ENCODE peak calls at places on chromosomes 12 and 14, in eight cellular contexts. H is A549; B is mesenchymal stem cell; S is cardiac muscle cell; Z is body of pancreas; U is tibial nerve; A is CD4-positive, alpha-beta T cell; V is IMR-90. Q is an unnamed sample.

GRCh38 chr14:100591453-100592371 is 4.5 kb upstream of the BEGAIN start:
- DNase-seq in H (no peak), B (no peak), S (no peak), Z (no peak), U (no peak), A (no peak), V (no peak), Q (no peak)

GRCh38 chr12:21925296-21925913 is 15.8 kb downstream of the ABCC9 start:
- DNase-seq in H (no peak), B (no peak), S (peak; percentile 10), Z (no peak), U (no peak), A (no peak), V (peak; percentile 17), Q (no peak)

GRCh38 chr12:87661770-87662402 is 367.3 kb downstream of the C12orf50 start:
- DNase-seq in H (peak; percentile 22), B (peak; percentile 5), S (no peak), Z (no peak), U (no peak), A (no peak), V (peak; percentile 3), Q (no peak)

GRCh38 chr12:5305425-5305824 is 126.5 kb upstream of the NTF3 start:
- DNase-seq in H (no peak), B (no peak), S (no peak), Z (no peak), U (no peak), A (no peak), V (no peak), Q (no peak)

GRCh38 chr12:111596985-111597730 is 2.0 kb downstream of the ATXN2 start:
- DNase-seq in H (peak; percentile 85), B (peak; percentile 74), S (peak; percentile 67), Z (peak; percentile 78), U (peak; percentile 41), A (peak; percentile 2), V (peak; percentile 55), Q (peak; percentile 54)

GRCh38 chr12:71503579-71504470 is 64.2 kb downstream of the LGR5 start:
- DNase-seq in H (no peak), B (no peak), S (no peak), Z (no peak), U (no peak), A (no peak), V (no peak), Q (no peak)

GRCh38 chr12:115451785-115452736 is 768.1 kb upstream of the TBX3 start:
- DNase-seq in H (no peak), B (peak; percentile 33), S (peak; percentile 27), Z (peak; percentile 61), U (no peak), A (no peak), V (peak; percentile 10), Q (no peak)

GRCh38 chr12:38691164-38691563 is 214.2 kb downstream of the CPNE8 start:
- DNase-seq in H (no peak), B (no peak), S (peak; percentile 10), Z (no peak), U (no peak), A (no peak), V (no peak), Q (no peak)

GRCh38 chr14:99889268-99889667 is 96.1 kb downstream of the EML1 start:
- DNase-seq in H (no peak), B (no peak), S (no peak), Z (no peak), U (no peak), A (no peak), V (no peak), Q (no peak)

GRCh38 chr12:16359512-16360491 is 12.4 kb downstream of the MGST1 start:
- DNase-seq in H (peak; percentile 72), B (peak; percentile 61), S (peak; percentile 78), Z (peak; percentile 76), U (peak; percentile 44), A (no peak), V (peak; percentile 47), Q (no peak)

GRCh38 chr12:19299765-19300164 is 139.5 kb upstream of the AEBP2 start:
- DNase-seq in H (no peak), B (no peak), S (peak; percentile 52), Z (no peak), U (no peak), A (no peak), V (peak; percentile 22), Q (peak; percentile 49)

GRCh38 chr14:102222751-102223150 is 82.2 kb downstream of the MOK start:
- DNase-seq in H (no peak), B (no peak), S (no peak), Z (no peak), U (no peak), A (no peak), V (no peak), Q (no peak)

GRCh38 chr12:66688836-66689439 is 10.1 kb upstream of the GRIP1 start:
- DNase-seq in H (peak; percentile 71), B (peak; percentile 20), S (peak; percentile 46), Z (peak; percentile 74), U (no peak), A (peak; percentile 16), V (peak; percentile 1), Q (no peak)

GRCh38 chr12:46386360-46386867 is 13.8 kb upstream of the SLC38A2 start:
- DNase-seq in H (peak; percentile 86), B (peak; percentile 88), S (peak; percentile 95), Z (no peak), U (no peak), A (no peak), V (peak; percentile 98), Q (no peak)

GRCh38 chr14:51616256-51616655 is 35.5 kb upstream of the FRMD6 start:
- DNase-seq in H (no peak), B (no peak), S (no peak), Z (no peak), U (no peak), A (no peak), V (peak; percentile 42), Q (no peak)

GRCh38 chr14:48914382-48914781 is 671.8 kb downstream of the RPS29 start:
- DNase-seq in H (no peak), B (no peak), S (no peak), Z (no peak), U (no peak), A (no peak), V (no peak), Q (no peak)

GRCh38 chr12:106760184-106760531 is 14.3 kb upstream of the RIC8B start:
- DNase-seq in H (no peak), B (peak; percentile 38), S (peak; percentile 44), Z (no peak), U (no peak), A (no peak), V (peak; percentile 15), Q (peak; percentile 67)

DNA sequence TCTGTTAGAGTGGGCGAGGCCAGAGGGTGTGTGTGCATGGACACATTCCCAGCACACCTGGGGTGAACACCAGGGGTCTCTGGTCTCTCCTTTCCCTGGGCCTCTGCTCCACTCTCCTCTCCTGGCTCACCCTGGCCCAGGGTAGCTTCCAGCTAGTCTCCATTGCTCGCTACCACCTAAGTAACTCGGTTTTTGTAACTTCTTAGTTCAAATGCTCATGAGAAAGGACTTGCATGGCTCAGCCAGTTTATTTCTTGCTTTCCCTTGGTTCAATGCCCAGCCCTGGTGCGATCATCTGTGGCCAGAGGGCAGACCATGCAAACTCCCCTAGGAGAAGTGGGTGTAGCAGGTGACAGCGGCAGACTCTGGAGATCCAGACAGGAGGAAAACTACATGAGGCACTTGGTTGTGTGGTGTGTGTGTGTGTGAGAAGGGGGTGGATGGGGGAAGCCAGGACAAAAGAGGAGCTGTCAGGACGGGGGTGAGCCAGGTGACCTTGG is 8.9 kb upstream of the ACVR1B start:
- DNase-seq in H (no peak), B (no peak), S (no peak), Z (no peak), U (no peak), A (no peak), V (no peak), Q (no peak)
- H3K27ac ChIP-seq in H (no peak overlapping the region), B (no peak overlapping the region), S (peak overlapping the region; percentile 64), Z (no peak overlapping the region), U (no peak overlapping the region), A (no peak overlapping the region), V (no peak overlapping the region), Q (no peak overlapping the region)

DNA sequence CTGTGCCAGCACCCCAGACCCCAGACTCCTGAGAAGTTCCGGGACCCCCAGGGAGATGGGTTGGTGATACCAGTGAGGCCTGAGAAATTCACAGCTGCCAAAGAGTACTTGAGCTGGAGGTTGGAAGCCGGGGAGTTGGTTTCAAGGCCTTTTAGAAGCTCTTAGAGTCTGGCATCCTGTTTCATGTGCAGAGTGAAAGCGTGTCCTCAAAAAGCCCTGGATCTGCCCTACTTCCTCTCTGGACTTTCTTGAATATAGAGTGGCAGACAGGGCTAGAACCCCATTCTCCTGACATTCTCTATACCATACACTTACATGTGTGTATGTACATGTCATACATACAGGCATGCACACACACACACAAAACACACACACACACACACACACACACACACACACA is 31.3 kb upstream of the PPM1A start:
- DNase-seq in H (no peak), B (no peak), S (no peak), Z (no peak), U (no peak), A (no peak), V (no peak), Q (no peak)
- H3K27ac ChIP-seq in H (no peak overlapping the region), B (no peak overlapping the region), S (no peak overlapping the region), Z (no peak overlapping the region), U (no peak overlapping the region), A (no peak overlapping the region), V (no peak overlapping the region), Q (no peak overlapping the region)

DNA sequence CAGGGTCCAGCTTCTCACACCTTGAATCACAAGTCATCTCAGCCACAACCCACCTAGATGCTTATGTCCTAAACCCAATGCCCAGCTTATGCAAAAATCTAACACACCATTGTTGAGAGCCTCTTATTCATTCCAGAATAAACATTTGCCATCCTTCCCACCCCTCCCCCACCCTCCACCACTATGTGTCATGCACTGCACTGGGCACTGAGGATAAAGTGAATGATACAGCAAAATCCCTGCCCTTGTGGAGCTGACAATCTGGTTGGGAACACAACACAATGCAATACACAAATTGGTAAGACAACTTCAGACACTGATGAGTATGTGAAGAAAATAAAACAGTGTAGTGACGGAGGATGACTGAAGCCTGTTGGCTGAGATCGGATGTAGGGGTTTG is 1.4 kb upstream of the GLTP start:
- DNase-seq in H (peak; percentile 52), B (no peak), S (no peak), Z (no peak), U (no peak), A (no peak), V (no peak), Q (no peak)
- H3K27ac ChIP-seq in H (no peak overlapping the region), B (no peak overlapping the region), S (no peak overlapping the region), Z (no peak overlapping the region), U (no peak overlapping the region), A (no peak overlapping the region), V (no peak overlapping the region), Q (no peak overlapping the region)

DNA sequence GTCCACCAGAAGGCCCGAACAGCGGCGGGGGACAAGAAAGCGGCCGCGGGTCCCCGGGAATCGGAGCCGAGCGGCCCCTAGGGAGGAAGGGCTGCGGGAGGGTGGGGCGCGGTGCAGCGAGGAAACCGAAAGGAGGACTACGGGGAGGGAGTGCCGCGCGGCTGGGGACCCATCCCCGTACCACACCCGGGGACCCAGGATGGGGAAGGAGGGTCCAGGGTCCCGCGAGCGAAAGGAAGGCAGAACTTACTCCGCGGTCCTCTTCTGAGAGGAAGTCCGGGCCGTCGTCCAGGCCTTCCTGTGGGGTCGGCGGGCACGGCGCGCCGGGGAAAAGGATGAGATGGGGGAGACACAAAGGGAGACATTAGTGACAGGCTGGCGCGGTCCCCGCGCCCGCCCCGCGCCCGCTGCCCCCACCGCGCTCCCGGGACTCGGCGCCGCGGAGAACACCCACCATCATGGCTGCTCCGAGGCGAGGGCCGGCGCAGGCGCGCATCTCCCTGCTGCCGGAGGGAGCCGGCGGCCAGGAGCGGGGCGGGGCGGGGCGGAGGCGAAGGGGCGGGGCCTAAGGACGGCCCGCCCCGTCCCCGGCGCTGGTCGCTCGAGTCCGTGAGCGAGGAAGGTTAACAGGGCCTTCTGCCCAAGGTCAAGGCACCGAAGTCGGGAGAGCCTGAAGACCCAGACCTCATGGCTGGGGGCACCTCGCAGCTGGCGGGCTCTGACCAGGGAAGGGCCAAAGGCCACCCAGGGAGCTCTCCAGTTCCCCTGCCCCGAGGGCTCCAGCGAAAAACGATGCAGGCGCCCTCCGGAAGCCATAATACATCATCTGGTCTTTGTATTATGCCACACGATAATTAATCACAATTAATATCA is at the start of gene SNX6:
- DNase-seq in H (peak; percentile 78), B (peak; percentile 73), S (peak; percentile 85), Z (peak; percentile 87), U (peak; percentile 67), A (peak; percentile 80), V (peak; percentile 70), Q (peak; percentile 82)
- H3K27ac ChIP-seq in H (peak within 1 kb of the TSS; percentile 94), B (peak within 1 kb of the TSS; percentile 65), S (peak within 1 kb of the TSS; percentile 79), Z (peak within 1 kb of the TSS; percentile 88), U (peak within 1 kb of the TSS; percentile 98), A (peak within 1 kb of the TSS; percentile 89), V (peak within 1 kb of the TSS; percentile 94), Q (peak within 1 kb of the TSS; percentile 94)